ENCODE peak calls at places on chromosomes 16 and 17, in six cellular contexts. One of them, this sample, is unnamed.

GRCh38 chr16:85571563-85571812 is 41.6 kb upstream of the GSE1 start:
- DNase-seq in PC-9: no peak
- DNase-seq in caudate nucleus: no peak
- DNase-seq in mucosa of gallbladder: no peak
- DNase-seq in dermis microvascular lymphatic vessel endothelial cell: no peak
- DNase-seq in stimulated activated CD8-positive, alpha-beta memory T cell treated with anti-CD3 and anti-CD28 coated beads, Interleukin-4, amount 100 ng/mL, for 24 hours: no peak
- DNase-seq in this sample: no peak

GRCh38 chr17:75327757-75328156 is 38.5 kb upstream of the SLC25A19 start:
- DNase-seq in PC-9: no peak
- DNase-seq in caudate nucleus: no peak
- DNase-seq in mucosa of gallbladder: no peak
- DNase-seq in dermis microvascular lymphatic vessel endothelial cell: no peak
- DNase-seq in stimulated activated CD8-positive, alpha-beta memory T cell treated with anti-CD3 and anti-CD28 coated beads, Interleukin-4, amount 100 ng/mL, for 24 hours: no peak
- DNase-seq in this sample: no peak

GRCh38 chr16:31386157-31386984 is 6.8 kb upstream of the ITGAD start:
- DNase-seq in PC-9: peak
- DNase-seq in caudate nucleus: no peak
- DNase-seq in mucosa of gallbladder: no peak
- DNase-seq in dermis microvascular lymphatic vessel endothelial cell: no peak
- DNase-seq in stimulated activated CD8-positive, alpha-beta memory T cell treated with anti-CD3 and anti-CD28 coated beads, Interleukin-4, amount 100 ng/mL, for 24 hours: no peak
- DNase-seq in this sample: no peak

GRCh38 chr16:15509593-15510520 is 75.5 kb downstream of the BMERB1 start:
- DNase-seq in PC-9: no peak
- DNase-seq in caudate nucleus: no peak
- DNase-seq in mucosa of gallbladder: no peak
- DNase-seq in dermis microvascular lymphatic vessel endothelial cell: no peak
- DNase-seq in stimulated activated CD8-positive, alpha-beta memory T cell treated with anti-CD3 and anti-CD28 coated beads, Interleukin-4, amount 100 ng/mL, for 24 hours: no peak
- DNase-seq in this sample: no peak

GRCh38 chr17:69712801-69713311 is 298.4 kb downstream of the MAP2K6 start:
- DNase-seq in PC-9: no peak
- DNase-seq in caudate nucleus: no peak
- DNase-seq in mucosa of gallbladder: no peak
- DNase-seq in dermis microvascular lymphatic vessel endothelial cell: no peak
- DNase-seq in stimulated activated CD8-positive, alpha-beta memory T cell treated with anti-CD3 and anti-CD28 coated beads, Interleukin-4, amount 100 ng/mL, for 24 hours: no peak
- DNase-seq in this sample: no peak

GRCh38 chr17:58336456-58337094 is 8.0 kb upstream of the TSPOAP1 start:
- DNase-seq in PC-9: no peak
- DNase-seq in caudate nucleus: no peak
- DNase-seq in mucosa of gallbladder: no peak
- DNase-seq in dermis microvascular lymphatic vessel endothelial cell: no peak
- DNase-seq in stimulated activated CD8-positive, alpha-beta memory T cell treated with anti-CD3 and anti-CD28 coated beads, Interleukin-4, amount 100 ng/mL, for 24 hours: no peak
- DNase-seq in this sample: no peak

GRCh38 chr17:75006653-75007052 is 5.8 kb upstream of the MRPL58 start:
- DNase-seq in PC-9: no peak
- DNase-seq in caudate nucleus: no peak
- DNase-seq in mucosa of gallbladder: no peak
- DNase-seq in dermis microvascular lymphatic vessel endothelial cell: no peak
- DNase-seq in stimulated activated CD8-positive, alpha-beta memory T cell treated with anti-CD3 and anti-CD28 coated beads, Interleukin-4, amount 100 ng/mL, for 24 hours: no peak
- DNase-seq in this sample: no peak

GRCh38 chr16:17389392-17389791 is 81.4 kb downstream of the XYLT1 start:
- DNase-seq in PC-9: no peak
- DNase-seq in caudate nucleus: no peak
- DNase-seq in mucosa of gallbladder: no peak
- DNase-seq in dermis microvascular lymphatic vessel endothelial cell: no peak
- DNase-seq in stimulated activated CD8-positive, alpha-beta memory T cell treated with anti-CD3 and anti-CD28 coated beads, Interleukin-4, amount 100 ng/mL, for 24 hours: no peak
- DNase-seq in this sample: no peak

GRCh38 chr17:22268214-22268911 is 576.0 kb downstream of the KCNJ18 start:
- DNase-seq in PC-9: no peak
- DNase-seq in caudate nucleus: no peak
- DNase-seq in mucosa of gallbladder: no peak
- DNase-seq in dermis microvascular lymphatic vessel endothelial cell: no peak
- DNase-seq in stimulated activated CD8-positive, alpha-beta memory T cell treated with anti-CD3 and anti-CD28 coated beads, Interleukin-4, amount 100 ng/mL, for 24 hours: no peak
- DNase-seq in this sample: no peak

GRCh38 chr17:77212081-77212832 is 71.5 kb downstream of the SEC14L1 start:
- DNase-seq in PC-9: no peak
- DNase-seq in caudate nucleus: no peak
- DNase-seq in mucosa of gallbladder: no peak
- DNase-seq in dermis microvascular lymphatic vessel endothelial cell: no peak
- DNase-seq in stimulated activated CD8-positive, alpha-beta memory T cell treated with anti-CD3 and anti-CD28 coated beads, Interleukin-4, amount 100 ng/mL, for 24 hours: no peak
- DNase-seq in this sample: no peak

GRCh38 chr17:38868095-38868967 is 1.5 kb upstream of the LASP1 start:
- DNase-seq in PC-9: peak
- DNase-seq in caudate nucleus: no peak
- DNase-seq in mucosa of gallbladder: peak
- DNase-seq in dermis microvascular lymphatic vessel endothelial cell: peak
- DNase-seq in stimulated activated CD8-positive, alpha-beta memory T cell treated with anti-CD3 and anti-CD28 coated beads, Interleukin-4, amount 100 ng/mL, for 24 hours: no peak
- DNase-seq in this sample: no peak

GRCh38 chr17:39963826-39964225 is 1.0 kb downstream of the GSDMA start:
- DNase-seq in PC-9: peak
- DNase-seq in caudate nucleus: no peak
- DNase-seq in mucosa of gallbladder: no peak
- DNase-seq in dermis microvascular lymphatic vessel endothelial cell: peak
- DNase-seq in stimulated activated CD8-positive, alpha-beta memory T cell treated with anti-CD3 and anti-CD28 coated beads, Interleukin-4, amount 100 ng/mL, for 24 hours: no peak
- DNase-seq in this sample: peak

GRCh38 chr17:60355663-60356594 is 36.0 kb downstream of the USP32 start:
- DNase-seq in PC-9: no peak
- DNase-seq in caudate nucleus: no peak
- DNase-seq in mucosa of gallbladder: no peak
- DNase-seq in dermis microvascular lymphatic vessel endothelial cell: no peak
- DNase-seq in stimulated activated CD8-positive, alpha-beta memory T cell treated with anti-CD3 and anti-CD28 coated beads, Interleukin-4, amount 100 ng/mL, for 24 hours: no peak
- DNase-seq in this sample: no peak

GRCh38 chr16:1919680-1919998 is 1.4 kb upstream of the HS3ST6 start:
- DNase-seq in PC-9: no peak
- DNase-seq in caudate nucleus: no peak
- DNase-seq in mucosa of gallbladder: no peak
- DNase-seq in dermis microvascular lymphatic vessel endothelial cell: no peak
- DNase-seq in stimulated activated CD8-positive, alpha-beta memory T cell treated with anti-CD3 and anti-CD28 coated beads, Interleukin-4, amount 100 ng/mL, for 24 hours: no peak
- DNase-seq in this sample: no peak

GRCh38 chr16:56357765-56358322 is 67.5 kb downstream of the AMFR start:
- DNase-seq in PC-9: no peak
- DNase-seq in caudate nucleus: no peak
- DNase-seq in mucosa of gallbladder: no peak
- DNase-seq in dermis microvascular lymphatic vessel endothelial cell: no peak
- DNase-seq in stimulated activated CD8-positive, alpha-beta memory T cell treated with anti-CD3 and anti-CD28 coated beads, Interleukin-4, amount 100 ng/mL, for 24 hours: no peak
- DNase-seq in this sample: no peak

GRCh38 chr17:77611791-77612466 is 346.6 kb upstream of the TNRC6C start:
- DNase-seq in PC-9: no peak
- DNase-seq in caudate nucleus: no peak
- DNase-seq in mucosa of gallbladder: no peak
- DNase-seq in dermis microvascular lymphatic vessel endothelial cell: no peak
- DNase-seq in stimulated activated CD8-positive, alpha-beta memory T cell treated with anti-CD3 and anti-CD28 coated beads, Interleukin-4, amount 100 ng/mL, for 24 hours: no peak
- DNase-seq in this sample: peak

GRCh38 chr17:70168044-70168978 is 1.0 kb upstream of the KCNJ2 start:
- DNase-seq in PC-9: no peak
- DNase-seq in caudate nucleus: peak
- DNase-seq in mucosa of gallbladder: peak
- DNase-seq in dermis microvascular lymphatic vessel endothelial cell: peak
- DNase-seq in stimulated activated CD8-positive, alpha-beta memory T cell treated with anti-CD3 and anti-CD28 coated beads, Interleukin-4, amount 100 ng/mL, for 24 hours: no peak
- DNase-seq in this sample: no peak

GRCh38 chr16:71311553-71312158 is 22.5 kb upstream of the CMTR2 start:
- DNase-seq in PC-9: no peak
- DNase-seq in caudate nucleus: no peak
- DNase-seq in mucosa of gallbladder: no peak
- DNase-seq in dermis microvascular lymphatic vessel endothelial cell: peak
- DNase-seq in stimulated activated CD8-positive, alpha-beta memory T cell treated with anti-CD3 and anti-CD28 coated beads, Interleukin-4, amount 100 ng/mL, for 24 hours: no peak
- DNase-seq in this sample: no peak

GRCh38 chr17:30548189-30548588 is 71.0 kb downstream of the GOSR1 start:
- DNase-seq in PC-9: no peak
- DNase-seq in caudate nucleus: no peak
- DNase-seq in mucosa of gallbladder: no peak
- DNase-seq in dermis microvascular lymphatic vessel endothelial cell: no peak
- DNase-seq in stimulated activated CD8-positive, alpha-beta memory T cell treated with anti-CD3 and anti-CD28 coated beads, Interleukin-4, amount 100 ng/mL, for 24 hours: no peak
- DNase-seq in this sample: no peak

GRCh38 chr17:2844386-2844785 is 48.1 kb downstream of the RAP1GAP2 start:
- DNase-seq in PC-9: no peak
- DNase-seq in caudate nucleus: no peak
- DNase-seq in mucosa of gallbladder: no peak
- DNase-seq in dermis microvascular lymphatic vessel endothelial cell: no peak
- DNase-seq in stimulated activated CD8-positive, alpha-beta memory T cell treated with anti-CD3 and anti-CD28 coated beads, Interleukin-4, amount 100 ng/mL, for 24 hours: no peak
- DNase-seq in this sample: no peak

GRCh38 chr16:54346046-54346445 is 59.5 kb upstream of the IRX3 start:
- DNase-seq in PC-9: no peak
- DNase-seq in caudate nucleus: no peak
- DNase-seq in mucosa of gallbladder: no peak
- DNase-seq in dermis microvascular lymphatic vessel endothelial cell: no peak
- DNase-seq in stimulated activated CD8-positive, alpha-beta memory T cell treated with anti-CD3 and anti-CD28 coated beads, Interleukin-4, amount 100 ng/mL, for 24 hours: no peak
- DNase-seq in this sample: no peak

GRCh38 chr16:54648575-54648974 is 282.1 kb upstream of the IRX5 start:
- DNase-seq in PC-9: no peak
- DNase-seq in caudate nucleus: no peak
- DNase-seq in mucosa of gallbladder: no peak
- DNase-seq in dermis microvascular lymphatic vessel endothelial cell: no peak
- DNase-seq in stimulated activated CD8-positive, alpha-beta memory T cell treated with anti-CD3 and anti-CD28 coated beads, Interleukin-4, amount 100 ng/mL, for 24 hours: no peak
- DNase-seq in this sample: no peak

GRCh38 chr16:49092704-49093103 is 188.9 kb downstream of the CBLN1 start:
- DNase-seq in PC-9: peak
- DNase-seq in caudate nucleus: no peak
- DNase-seq in mucosa of gallbladder: no peak
- DNase-seq in dermis microvascular lymphatic vessel endothelial cell: no peak
- DNase-seq in stimulated activated CD8-positive, alpha-beta memory T cell treated with anti-CD3 and anti-CD28 coated beads, Interleukin-4, amount 100 ng/mL, for 24 hours: no peak
- DNase-seq in this sample: no peak

GRCh38 chr17:7961436-7961835 is 29.4 kb downstream of the CNTROB start:
- DNase-seq in PC-9: no peak
- DNase-seq in caudate nucleus: no peak
- DNase-seq in mucosa of gallbladder: no peak
- DNase-seq in dermis microvascular lymphatic vessel endothelial cell: no peak
- DNase-seq in stimulated activated CD8-positive, alpha-beta memory T cell treated with anti-CD3 and anti-CD28 coated beads, Interleukin-4, amount 100 ng/mL, for 24 hours: no peak
- DNase-seq in this sample: no peak

GRCh38 chr17:82490512-82491195 is 28.9 kb upstream of the FOXK2 start:
- DNase-seq in PC-9: no peak
- DNase-seq in caudate nucleus: no peak
- DNase-seq in mucosa of gallbladder: no peak
- DNase-seq in dermis microvascular lymphatic vessel endothelial cell: no peak
- DNase-seq in stimulated activated CD8-positive, alpha-beta memory T cell treated with anti-CD3 and anti-CD28 coated beads, Interleukin-4, amount 100 ng/mL, for 24 hours: no peak
- DNase-seq in this sample: no peak

GRCh38 chr16:74844041-74844826 is 69.6 kb upstream of the FA2H start:
- DNase-seq in PC-9: no peak
- DNase-seq in caudate nucleus: no peak
- DNase-seq in mucosa of gallbladder: no peak
- DNase-seq in dermis microvascular lymphatic vessel endothelial cell: no peak
- DNase-seq in stimulated activated CD8-positive, alpha-beta memory T cell treated with anti-CD3 and anti-CD28 coated beads, Interleukin-4, amount 100 ng/mL, for 24 hours: no peak
- DNase-seq in this sample: no peak

GRCh38 chr17:16258916-16259315 is 41.9 kb downstream of the PIGL start:
- DNase-seq in PC-9: no peak
- DNase-seq in caudate nucleus: no peak
- DNase-seq in mucosa of gallbladder: no peak
- DNase-seq in dermis microvascular lymphatic vessel endothelial cell: no peak
- DNase-seq in stimulated activated CD8-positive, alpha-beta memory T cell treated with anti-CD3 and anti-CD28 coated beads, Interleukin-4, amount 100 ng/mL, for 24 hours: no peak
- DNase-seq in this sample: no peak